ENCODE peak calls at places on chromosomes 11 and 22, in four cellular contexts. Z is colonic mucosa, H is AG10803, Y is brain microvascular endothelial cell. U is an unnamed sample.
A peak's percentile ranks its signal among the peaks of the same experiment; 100 is the strongest.

GRCh38 chr11:67700548-67701262 is 26.3 kb upstream of the ALDH3B2 start:
- DNase-seq in Z (no peak), H (no peak), Y (no peak), U (no peak)

GRCh38 chr22:36465232-36466021 is 16.0 kb downstream of the TXN2 start:
- DNase-seq in Z (peak; percentile 76), H (peak; percentile 79), Y (peak; percentile 88), U (peak; percentile 92)

GRCh38 chr22:40418366-40419201 is 48.2 kb downstream of the SGSM3 start:
- DNase-seq in Z (no peak), H (no peak), Y (no peak), U (no peak)

GRCh38 chr22:38737302-38738060 is 18.3 kb downstream of the SUN2 start:
- DNase-seq in Z (no peak), H (no peak), Y (no peak), U (no peak)

GRCh38 chr11:57405271-57405890 is 14.9 kb upstream of the PRG2 start:
- DNase-seq in Z (no peak), H (peak; percentile 30), Y (no peak), U (no peak)

GRCh38 chr11:132177106-132177505 is 806.7 kb downstream of the NTM start:
- DNase-seq in Z (no peak), H (peak; percentile 56), Y (peak; percentile 62), U (peak; percentile 59)

GRCh38 chr22:48926663-48927062 is 901.0 kb downstream of the BRD1 start:
- DNase-seq in Z (no peak), H (no peak), Y (no peak), U (no peak)

GRCh38 chr22:32904044-32904443 is 102.5 kb downstream of the TIMP3 start:
- DNase-seq in Z (peak; percentile 45), H (peak; percentile 24), Y (peak; percentile 42), U (peak; percentile 23)

DNA sequence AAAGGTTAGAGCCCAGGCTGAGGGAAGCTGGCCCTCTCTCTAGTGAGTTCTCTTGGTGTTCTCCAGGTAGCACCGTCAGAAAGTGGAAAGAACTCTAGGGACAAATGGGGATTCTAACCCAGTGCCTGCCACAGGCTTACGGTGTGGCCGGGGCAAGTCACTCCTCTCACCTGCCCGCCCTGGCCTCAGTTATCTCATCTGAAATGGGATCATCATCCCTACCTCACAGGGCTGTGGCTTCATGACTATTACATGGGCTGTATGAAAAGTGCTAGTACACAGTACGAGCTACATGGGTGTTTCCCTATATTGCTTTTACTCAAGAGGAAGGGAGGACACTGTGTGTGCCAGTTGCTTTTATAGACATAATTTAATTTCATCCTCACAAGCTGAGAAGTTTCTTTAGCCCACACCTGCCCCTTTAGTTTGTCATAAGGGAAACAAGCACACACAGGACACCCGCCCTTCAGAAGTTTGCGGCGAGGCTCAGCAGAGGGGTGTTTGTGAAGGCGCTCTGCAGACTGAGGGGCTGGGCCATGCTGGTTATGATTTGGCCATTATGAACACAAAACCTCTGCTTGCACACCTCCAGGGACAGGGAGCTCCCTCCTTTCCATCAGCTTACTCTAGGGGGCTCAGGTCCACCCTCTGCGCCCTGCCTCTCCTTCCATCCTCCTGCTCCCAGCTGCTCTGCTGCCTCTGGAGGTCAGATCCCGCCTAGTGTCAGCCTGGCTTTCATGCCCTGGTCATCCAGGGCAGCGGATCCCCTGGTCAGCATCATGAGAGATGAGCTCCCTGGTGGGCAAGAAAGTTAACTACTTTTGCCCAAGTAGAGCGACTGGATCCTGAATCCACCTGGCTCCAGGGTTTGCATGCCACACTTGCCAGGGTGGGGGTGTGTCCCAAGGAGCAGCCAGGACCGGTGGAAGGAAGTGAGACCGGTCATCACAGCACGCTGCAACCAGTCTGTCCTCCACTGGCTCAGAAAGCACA is 1.2 kb downstream of the KLHL35 start:
- DNase-seq in Z (peak; percentile 32), H (no peak), Y (no peak), U (no peak)
- TF ChIP-seq CTCF in Z (no peak), H (peak; percentile 6), Y (no peak), U (peak; percentile 16)

DNA sequence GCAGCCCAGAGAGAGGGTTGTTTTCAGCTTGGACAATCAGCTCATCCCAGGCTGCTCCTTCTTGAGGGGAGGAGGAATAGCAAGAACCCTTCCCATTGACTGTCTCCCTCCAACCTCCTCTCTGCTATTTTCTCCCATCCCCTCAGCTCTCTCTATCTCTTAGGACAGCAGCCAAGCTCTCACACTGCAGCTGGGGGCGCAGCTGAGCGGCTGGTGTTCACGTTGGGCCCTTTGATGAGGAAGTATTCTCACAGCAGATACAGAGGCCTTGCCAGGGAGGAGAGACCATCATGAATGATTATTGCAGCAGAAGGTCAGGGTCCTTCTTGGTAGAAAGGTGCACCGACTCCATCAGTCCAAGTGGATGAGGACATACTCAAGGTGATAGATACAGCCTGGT is 26.5 kb upstream of the CADM1 start:
- DNase-seq in Z (no peak), H (no peak), Y (no peak), U (no peak)
- TF ChIP-seq CTCF in Z (no peak), H (no peak), Y (peak; percentile 21), U (no peak)

DNA sequence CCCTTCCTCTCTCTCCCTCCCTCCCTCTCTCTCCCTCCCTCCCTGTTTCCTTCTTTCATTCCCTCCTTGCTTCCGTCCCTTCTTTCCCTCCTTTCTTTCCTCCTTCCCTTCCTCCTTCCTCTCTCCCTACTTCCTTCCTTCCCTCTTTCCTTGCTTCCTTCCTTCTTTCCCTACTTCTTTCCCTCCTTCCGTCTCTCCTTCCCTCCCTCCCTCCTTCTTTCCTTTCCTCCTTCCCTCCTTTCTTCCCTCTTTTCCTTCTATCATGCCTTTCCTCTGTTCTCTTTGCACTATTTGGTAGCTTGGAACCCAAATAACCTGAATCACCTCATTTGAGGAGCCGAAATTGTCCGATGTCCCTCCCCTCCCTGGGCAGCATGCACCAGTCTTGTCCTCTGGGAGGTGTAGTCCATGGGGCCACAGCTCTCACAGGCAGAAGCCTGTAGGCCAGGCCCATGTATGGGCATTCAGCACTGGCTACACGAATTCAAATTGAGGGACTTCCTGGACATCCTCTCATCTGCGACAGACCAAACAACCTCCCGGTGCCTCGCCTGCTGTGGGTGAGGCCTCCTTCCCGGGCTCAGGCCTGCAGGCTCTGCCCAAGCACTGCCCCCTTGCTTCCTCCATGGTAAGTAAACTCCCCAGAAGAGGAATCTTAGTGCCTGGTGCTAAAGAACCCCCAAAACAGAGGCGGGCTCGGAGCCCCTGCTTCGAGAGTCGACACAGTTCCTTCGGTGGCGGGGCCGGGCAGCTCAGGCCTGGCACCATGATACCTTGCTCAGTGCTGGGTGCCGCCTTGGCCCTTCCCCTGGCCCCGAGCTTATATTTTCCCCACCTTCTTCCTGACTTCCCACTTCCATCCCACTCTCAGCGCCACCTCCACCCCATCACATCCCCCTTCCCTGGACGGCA is 454.1 kb upstream of the CADM1 start:
- DNase-seq in Z (no peak), H (no peak), Y (no peak), U (no peak)
- TF ChIP-seq CTCF in Z (no peak), H (no peak), Y (no peak), U (no peak)

GRCh38 chr22:49979587-49980264 is 19.2 kb downstream of the PIM3 start:
- DNase-seq in Z (peak; percentile 57), H (peak; percentile 19), Y (peak; percentile 56), U (peak; percentile 31)

GRCh38 chr22:49977578-49977977 is 17.0 kb downstream of the PIM3 start:
- DNase-seq in Z (no peak), H (no peak), Y (no peak), U (no peak)

GRCh38 chr22:49986325-49986724 is 25.8 kb downstream of the PIM3 start:
- DNase-seq in Z (no peak), H (no peak), Y (no peak), U (no peak)

GRCh38 chr22:49983148-49984042 is 22.8 kb downstream of the PIM3 start:
- DNase-seq in Z (no peak), H (no peak), Y (no peak), U (no peak)
- TF ChIP-seq CTCF in Z (peak; percentile 39), H (no peak), Y (peak; percentile 35), U (peak; percentile 66)

GRCh38 chr11:75509201-75509600 is 16.5 kb downstream of the GDPD5 start:
- DNase-seq in Z (no peak), H (no peak), Y (no peak), U (no peak)
- TF ChIP-seq CTCF in Z (no peak), H (no peak), Y (no peak), U (no peak)

GRCh38 chr11:125211191-125211953 is 46.8 kb downstream of the PKNOX2 start:
- DNase-seq in Z (no peak), H (no peak), Y (no peak), U (no peak)
- TF ChIP-seq CTCF in Z (no peak), H (no peak), Y (peak; percentile 40), U (no peak)

GRCh38 chr11:119491753-119492455 is 68.9 kb upstream of the THY1 start:
- DNase-seq in Z (no peak), H (peak; percentile 13), Y (peak; percentile 26), U (peak; percentile 26)
- TF ChIP-seq CTCF in Z (no peak), H (peak; percentile 57), Y (peak; percentile 68), U (peak; percentile 76)

GRCh38 chr11:128313931-128314330 is 273.4 kb downstream of the ETS1 start:
- DNase-seq in Z (no peak), H (no peak), Y (no peak), U (no peak)

GRCh38 chr11:128318856-128319474 is 268.4 kb downstream of the ETS1 start:
- DNase-seq in Z (no peak), H (no peak), Y (peak; percentile 31), U (no peak)

GRCh38 chr11:128311742-128312719 is 275.3 kb downstream of the ETS1 start:
- DNase-seq in Z (no peak), H (no peak), Y (no peak), U (no peak)

GRCh38 chr11:128316541-128317206 is 270.7 kb downstream of the ETS1 start:
- DNase-seq in Z (no peak), H (no peak), Y (no peak), U (no peak)

GRCh38 chr11:128315933-128316332 is 271.4 kb downstream of the ETS1 start:
- DNase-seq in Z (no peak), H (no peak), Y (no peak), U (no peak)
- TF ChIP-seq CTCF in Z (no peak), H (no peak), Y (no peak), U (no peak)

DNA sequence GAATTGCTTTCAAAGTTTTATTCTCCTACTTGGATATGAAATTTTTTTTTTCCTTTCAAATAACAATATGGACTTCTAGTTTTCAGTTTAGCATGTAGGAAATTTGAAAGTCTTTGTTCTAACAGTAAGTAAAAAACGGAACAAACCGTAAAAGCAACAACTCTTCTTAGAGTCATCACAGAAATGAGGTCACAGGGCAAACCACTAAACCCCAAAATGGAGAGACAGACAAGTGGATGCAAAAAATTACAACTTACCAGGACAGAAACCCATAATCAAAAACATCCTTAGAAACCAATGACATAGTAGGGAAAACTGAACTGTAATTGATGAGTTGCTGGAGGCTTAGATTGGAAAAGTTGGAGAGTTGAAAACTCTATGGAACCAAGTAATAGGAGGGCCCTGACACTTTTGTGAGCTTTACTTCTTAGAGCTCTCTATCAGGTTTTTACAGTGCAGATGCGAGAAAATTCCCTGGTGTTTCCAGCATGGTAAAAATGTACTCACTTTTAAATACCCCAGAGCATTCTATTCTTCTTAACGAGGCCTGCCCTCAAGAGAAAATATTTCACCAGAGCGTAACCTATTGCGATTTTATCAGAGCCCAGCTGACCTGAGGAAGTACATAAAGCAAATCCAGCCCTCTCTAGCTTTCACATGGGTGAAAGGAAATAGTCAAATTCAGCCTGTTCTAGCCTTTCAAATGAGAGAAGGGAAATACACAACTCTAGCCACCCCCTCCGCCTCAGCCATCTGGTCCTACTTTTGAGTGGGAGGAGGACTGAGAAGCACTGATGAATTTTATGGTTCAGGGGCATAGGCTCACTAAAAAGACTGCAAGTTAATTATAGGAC is 39.2 kb downstream of the CASP12 start:
- DNase-seq in Z (no peak), H (no peak), Y (no peak), U (no peak)
- TF ChIP-seq CTCF in Z (no peak), H (no peak), Y (no peak), U (no peak)